ENCODE peak calls at places on chromosomes 7 and 10, in four cellular contexts. One of them, this sample, is unnamed.

GRCh38 chr7:55641273-55641691 is 69.0 kb upstream of the VOPP1 start:
- DNase-seq in DND-41: peak
- DNase-seq in ovary: no peak
- DNase-seq in left ventricle myocardium inferior: no peak
- DNase-seq in this sample: no peak

GRCh38 chr7:108246227-108246837 is 116.2 kb upstream of the LAMB4 start:
- DNase-seq in DND-41: no peak
- DNase-seq in ovary: no peak
- DNase-seq in left ventricle myocardium inferior: no peak
- DNase-seq in this sample: no peak

GRCh38 chr7:136857573-136857972 is 10.9 kb upstream of the CHRM2 start:
- DNase-seq in DND-41: no peak
- DNase-seq in ovary: no peak
- DNase-seq in left ventricle myocardium inferior: no peak
- DNase-seq in this sample: no peak

GRCh38 chr7:3884543-3884942 is 583.5 kb downstream of the SDK1 start:
- DNase-seq in DND-41: no peak
- DNase-seq in ovary: no peak
- DNase-seq in left ventricle myocardium inferior: no peak
- DNase-seq in this sample: peak

GRCh38 chr10:93701903-93702277 is 502 bp downstream of the FRA10AC1 start:
- DNase-seq in DND-41: no peak
- DNase-seq in ovary: no peak
- DNase-seq in left ventricle myocardium inferior: no peak
- DNase-seq in this sample: no peak

GRCh38 chr7:3518546-3518945 is 217.5 kb downstream of the SDK1 start:
- DNase-seq in DND-41: no peak
- DNase-seq in ovary: no peak
- DNase-seq in left ventricle myocardium inferior: no peak
- DNase-seq in this sample: no peak

GRCh38 chr10:121994429-121994881 is 5.5 kb downstream of the TACC2 start:
- DNase-seq in DND-41: no peak
- DNase-seq in ovary: peak
- DNase-seq in left ventricle myocardium inferior: peak
- DNase-seq in this sample: peak

GRCh38 chr10:95360122-95360715 is 69.4 kb upstream of the PDLIM1 start:
- DNase-seq in DND-41: no peak
- DNase-seq in ovary: no peak
- DNase-seq in left ventricle myocardium inferior: no peak
- DNase-seq in this sample: no peak

GRCh38 chr7:45575501-45576248 is 1.5 kb downstream of the ADCY1 start:
- DNase-seq in DND-41: no peak
- DNase-seq in ovary: no peak
- DNase-seq in left ventricle myocardium inferior: no peak
- DNase-seq in this sample: peak

GRCh38 chr10:122029503-122030199 is 40.7 kb downstream of the TACC2 start:
- DNase-seq in DND-41: no peak
- DNase-seq in ovary: no peak
- DNase-seq in left ventricle myocardium inferior: peak
- DNase-seq in this sample: no peak

GRCh38 chr10:17735166-17735941 is 16.6 kb upstream of the TMEM236 start:
- DNase-seq in DND-41: no peak
- DNase-seq in ovary: no peak
- DNase-seq in left ventricle myocardium inferior: no peak
- DNase-seq in this sample: peak

GRCh38 chr10:103847346-103847745 is 8.0 kb downstream of the SH3PXD2A start:
- DNase-seq in DND-41: no peak
- DNase-seq in ovary: no peak
- DNase-seq in left ventricle myocardium inferior: no peak
- DNase-seq in this sample: no peak

GRCh38 chr10:103849880-103850571 is 5.3 kb downstream of the SH3PXD2A start:
- DNase-seq in DND-41: no peak
- DNase-seq in ovary: no peak
- DNase-seq in left ventricle myocardium inferior: no peak
- DNase-seq in this sample: no peak

GRCh38 chr10:103845983-103846382 is 9.4 kb downstream of the SH3PXD2A start:
- DNase-seq in DND-41: no peak
- DNase-seq in ovary: peak
- DNase-seq in left ventricle myocardium inferior: no peak
- DNase-seq in this sample: no peak

GRCh38 chr10:103849212-103849877 is 6.0 kb downstream of the SH3PXD2A start:
- DNase-seq in DND-41: no peak
- DNase-seq in ovary: no peak
- DNase-seq in left ventricle myocardium inferior: no peak
- DNase-seq in this sample: no peak

GRCh38 chr10:103847909-103848468 is 7.4 kb downstream of the SH3PXD2A start:
- DNase-seq in DND-41: peak
- DNase-seq in ovary: peak
- DNase-seq in left ventricle myocardium inferior: no peak
- DNase-seq in this sample: no peak
- TF ChIP-seq CTCF in DND-41: peak
- TF ChIP-seq CTCF in ovary: no peak
- TF ChIP-seq CTCF in left ventricle myocardium inferior: peak
- TF ChIP-seq CTCF in this sample: no peak

DNA sequence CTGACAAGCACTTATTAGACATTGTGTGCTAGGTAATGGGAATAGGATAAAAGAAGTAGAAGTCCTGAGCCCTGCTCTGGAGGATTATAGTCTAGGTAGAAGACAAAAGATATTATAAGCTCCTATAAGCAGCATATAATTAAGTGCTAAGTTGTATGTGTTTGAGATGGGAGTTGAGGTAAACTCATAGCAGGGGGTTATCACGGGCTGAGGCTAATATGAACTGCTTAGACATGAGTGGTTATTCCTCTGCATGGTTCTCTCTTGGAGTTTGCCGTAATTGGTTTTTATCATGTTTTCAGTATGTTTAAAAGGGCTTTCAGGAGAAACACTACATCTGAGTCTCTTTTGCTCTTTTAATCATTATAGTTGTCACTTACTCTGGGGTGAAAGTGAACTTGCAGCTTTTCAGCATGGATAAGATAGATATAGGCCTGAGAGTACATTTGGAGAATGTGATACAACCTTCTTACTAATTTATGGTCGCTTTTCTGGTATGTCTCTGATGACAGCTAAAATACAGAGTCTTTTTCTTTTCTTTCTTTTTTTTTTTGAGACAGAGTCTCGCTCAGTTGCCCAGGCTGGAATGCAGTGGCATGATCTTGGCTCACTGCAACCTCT is 39.0 kb downstream of the SMNDC1 start:
- DNase-seq in DND-41: no peak
- DNase-seq in ovary: no peak
- DNase-seq in left ventricle myocardium inferior: no peak
- DNase-seq in this sample: no peak
- H3K27ac ChIP-seq in DND-41: no peak
- H3K27ac ChIP-seq in ovary: no peak
- H3K27ac ChIP-seq in left ventricle myocardium inferior: peak
- H3K27ac ChIP-seq in this sample: peak

GRCh38 chr10:29304259-29305030 is 15.6 kb downstream of the LYZL1 start:
- DNase-seq in DND-41: peak
- DNase-seq in ovary: peak
- DNase-seq in left ventricle myocardium inferior: peak
- DNase-seq in this sample: no peak
- H3K4me3 ChIP-seq in DND-41: no peak
- H3K4me3 ChIP-seq in ovary: no peak
- H3K4me3 ChIP-seq in left ventricle myocardium inferior: peak
- H3K4me3 ChIP-seq in this sample: peak

GRCh38 chr7:51226042-51226755 is 90.4 kb downstream of the COBL start:
- DNase-seq in DND-41: no peak
- DNase-seq in ovary: no peak
- DNase-seq in left ventricle myocardium inferior: no peak
- DNase-seq in this sample: peak
- TF ChIP-seq CTCF in DND-41: no peak
- TF ChIP-seq CTCF in ovary: no peak
- TF ChIP-seq CTCF in left ventricle myocardium inferior: no peak
- TF ChIP-seq CTCF in this sample: no peak

GRCh38 chr7:2497500-2498336 is 21.5 kb upstream of the GRIFIN start:
- DNase-seq in DND-41: no peak
- DNase-seq in ovary: no peak
- DNase-seq in left ventricle myocardium inferior: no peak
- DNase-seq in this sample: no peak

GRCh38 chr7:2494191-2495130 is 18.3 kb upstream of the GRIFIN start:
- DNase-seq in DND-41: no peak
- DNase-seq in ovary: no peak
- DNase-seq in left ventricle myocardium inferior: peak
- DNase-seq in this sample: no peak

GRCh38 chr7:2497065-2497464 is 20.9 kb upstream of the GRIFIN start:
- DNase-seq in DND-41: no peak
- DNase-seq in ovary: no peak
- DNase-seq in left ventricle myocardium inferior: no peak
- DNase-seq in this sample: no peak

GRCh38 chr7:2495402-2496309 is 19.5 kb upstream of the GRIFIN start:
- DNase-seq in DND-41: no peak
- DNase-seq in ovary: no peak
- DNase-seq in left ventricle myocardium inferior: no peak
- DNase-seq in this sample: no peak

DNA sequence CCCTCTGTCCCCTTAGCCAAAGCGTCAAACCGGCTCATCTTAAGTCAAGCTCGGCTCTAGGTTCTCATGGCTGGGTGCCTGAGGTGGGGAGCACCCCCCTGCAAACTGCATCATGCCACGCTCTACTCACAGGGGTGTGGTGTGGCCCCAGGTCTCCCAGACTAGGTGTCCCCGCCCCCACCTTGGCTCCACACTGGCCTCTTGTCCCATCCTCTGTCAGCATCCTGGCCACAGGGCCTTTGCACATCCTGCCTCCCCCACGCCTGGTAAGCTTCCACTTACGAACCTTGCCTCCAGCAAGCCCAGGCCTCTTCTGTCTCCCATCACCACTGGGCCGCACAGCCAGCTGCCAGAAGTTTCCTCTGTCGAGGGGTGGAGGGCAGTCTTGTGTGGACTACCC is 20.2 kb upstream of the GRIFIN start:
- DNase-seq in DND-41: no peak
- DNase-seq in ovary: no peak
- DNase-seq in left ventricle myocardium inferior: no peak
- DNase-seq in this sample: no peak
- H3K27ac ChIP-seq in DND-41: no peak
- H3K27ac ChIP-seq in ovary: no peak
- H3K27ac ChIP-seq in left ventricle myocardium inferior: no peak
- H3K27ac ChIP-seq in this sample: no peak

GRCh38 chr10:66927271-66927950 is 1.6 kb downstream of the LRRTM3 start:
- DNase-seq in DND-41: no peak
- DNase-seq in ovary: no peak
- DNase-seq in left ventricle myocardium inferior: no peak
- DNase-seq in this sample: no peak

GRCh38 chr10:66926841-66927240 is 1.0 kb downstream of the LRRTM3 start:
- DNase-seq in DND-41: no peak
- DNase-seq in ovary: no peak
- DNase-seq in left ventricle myocardium inferior: no peak
- DNase-seq in this sample: no peak

GRCh38 chr10:66924674-66925345 is 1.0 kb upstream of the LRRTM3 start:
- DNase-seq in DND-41: no peak
- DNase-seq in ovary: no peak
- DNase-seq in left ventricle myocardium inferior: no peak
- DNase-seq in this sample: no peak

GRCh38 chr10:66928000-66928770 is 2.3 kb downstream of the LRRTM3 start:
- DNase-seq in DND-41: no peak
- DNase-seq in ovary: no peak
- DNase-seq in left ventricle myocardium inferior: no peak
- DNase-seq in this sample: no peak

GRCh38 chr10:66925896-66926719 is at the start of gene LRRTM3:
- DNase-seq in DND-41: peak
- DNase-seq in ovary: peak
- DNase-seq in left ventricle myocardium inferior: peak
- DNase-seq in this sample: no peak
- H3K4me3 ChIP-seq in DND-41: no peak
- H3K4me3 ChIP-seq in ovary: no peak
- H3K4me3 ChIP-seq in left ventricle myocardium inferior: peak
- H3K4me3 ChIP-seq in this sample: peak

This sample was measured in coronary artery.